ENCODE peak calls at places on chromosomes 2 and 18, in seven cellular contexts. G, C, X, P, H, K and M are unnamed samples.

GRCh38 chr2:73886357-73886756 is 6.5 kb upstream of the ACTG2 start:
- DNase-seq in G (no peak), C (no peak), X (no peak), P (no peak), H (no peak), K (no peak), M (no peak)

GRCh38 chr2:10989782-10990181 is 78.0 kb downstream of the KCNF1 start:
- DNase-seq in G (no peak), C (no peak), X (no peak), P (no peak), H (no peak), K (no peak), M (no peak)

GRCh38 chr2:230131366-230131765 is 62.6 kb upstream of the SLC16A14 start:
- DNase-seq in G (no peak), C (no peak), X (no peak), P (no peak), H (no peak), K (no peak), M (no peak)

GRCh38 chr2:88179228-88179679 is 9.1 kb downstream of the THNSL2 start:
- DNase-seq in G (no peak), C (no peak), X (no peak), P (no peak), H (no peak), K (no peak), M (no peak)

GRCh38 chr2:19850056-19850455 is 51.7 kb downstream of the TTC32 start:
- DNase-seq in G (no peak), C (no peak), X (no peak), P (no peak), H (no peak), K (no peak), M (no peak)

GRCh38 chr2:37156071-37156856 is 516 bp downstream of the EIF2AK2 start:
- DNase-seq in G (peak; percentile 59), C (peak; percentile 66), X (peak; percentile 78), P (peak; percentile 70), H (no peak), K (peak; percentile 46), M (peak; percentile 6)

GRCh38 chr2:51995293-51995692 is 963.4 kb upstream of the NRXN1 start:
- DNase-seq in G (no peak), C (no peak), X (no peak), P (no peak), H (no peak), K (peak; percentile 91), M (no peak)

GRCh38 chr2:128603411-128603924 is 284.8 kb upstream of the HS6ST1 start:
- DNase-seq in G (no peak), C (peak; percentile 51), X (no peak), P (no peak), H (no peak), K (no peak), M (no peak)

GRCh38 chr2:10879624-10880585 is 31.8 kb upstream of the KCNF1 start:
- DNase-seq in G (no peak), C (no peak), X (no peak), P (no peak), H (no peak), K (no peak), M (no peak)

GRCh38 chr2:69577467-69578200 is 65.9 kb downstream of the AAK1 start:
- DNase-seq in G (no peak), C (no peak), X (no peak), P (no peak), H (no peak), K (peak; percentile 47), M (no peak)

GRCh38 chr2:27765621-27766286 is 5.8 kb upstream of the MRPL33 start:
- DNase-seq in G (no peak), C (peak; percentile 71), X (peak; percentile 76), P (peak; percentile 61), H (no peak), K (peak; percentile 25), M (peak; percentile 27)

GRCh38 chr2:117712686-117713085 is 101.8 kb upstream of the DDX18 start:
- DNase-seq in G (no peak), C (no peak), X (no peak), P (no peak), H (no peak), K (no peak), M (no peak)

GRCh38 chr2:195498839-195499490 is 158.1 kb upstream of the SLC39A10 start:
- DNase-seq in G (no peak), C (no peak), X (no peak), P (no peak), H (no peak), K (peak; percentile 53), M (no peak)

GRCh38 chr2:229296561-229296960 is 25.5 kb upstream of the PID1 start:
- DNase-seq in G (no peak), C (no peak), X (no peak), P (no peak), H (no peak), K (no peak), M (no peak)

GRCh38 chr2:143467011-143467410 is 337.8 kb downstream of the ARHGAP15 start:
- DNase-seq in G (no peak), C (no peak), X (no peak), P (no peak), H (no peak), K (no peak), M (no peak)

GRCh38 chr2:217521820-217522219 is 481.0 kb downstream of the TNS1 start:
- DNase-seq in G (no peak), C (no peak), X (no peak), P (no peak), H (no peak), K (peak; percentile 45), M (no peak)

GRCh38 chr2:218367415-218368149 is 10.9 kb downstream of the CATIP start:
- DNase-seq in G (no peak), C (peak; percentile 93), X (peak; percentile 95), P (peak; percentile 61), H (peak; percentile 33), K (peak; percentile 64), M (no peak)

GRCh38 chr2:234981197-234982095 is 29.6 kb downstream of the SH3BP4 start:
- DNase-seq in G (peak; percentile 60), C (peak; percentile 69), X (peak; percentile 87), P (no peak), H (peak; percentile 98), K (peak; percentile 99), M (no peak)

GRCh38 chr18:55302337-55302833 is 285.6 kb downstream of the TCF4 start:
- DNase-seq in G (no peak), C (no peak), X (no peak), P (no peak), H (peak; percentile 74), K (peak; percentile 45), M (no peak)